ENCODE peak calls at places on chromosomes 12 and 14, in eight cellular contexts. L, P, R, Q, T, G, O and I are unnamed samples.

GRCh38 chr12:49105504-49106120 is 5.0 kb downstream of the LMBR1L start:
- DNase-seq in P (no peak), R (no peak), G (no peak), L (no peak), T (no peak), O (no peak), Q (no peak), I (no peak)

GRCh38 chr14:52455291-52456088 is 96.8 kb downstream of the TXNDC16 start:
- DNase-seq in P (no peak), T (no peak), R (no peak), L (no peak), G (no peak), O (no peak), Q (peak; percentile 87), I (no peak)

GRCh38 chr12:91249059-91250055 is 66.7 kb upstream of the DCN start:
- DNase-seq in R (no peak), Q (no peak), T (no peak), L (no peak), P (no peak), O (no peak), G (no peak), I (no peak)

GRCh38 chr12:109710747-109711595 is 2.7 kb upstream of the FAM222A start:
- DNase-seq in T (no peak), Q (peak; percentile 58), O (no peak), R (no peak), P (no peak), L (no peak), G (no peak), I (peak; percentile 34)

GRCh38 chr12:53122961-53123468 is 19.7 kb downstream of the SOAT2 start:
- DNase-seq in L (no peak), Q (peak; percentile 35), R (no peak), T (no peak), O (no peak), P (no peak), G (no peak), I (no peak)

GRCh38 chr12:108335349-108336119 is 3.6 kb downstream of the CMKLR1 start:
- DNase-seq in Q (no peak), P (no peak), G (no peak), O (no peak), L (no peak), T (no peak), R (no peak), I (no peak)

GRCh38 chr12:123344086-123344485 is 20.6 kb downstream of the SBNO1 start:
- DNase-seq in P (no peak), R (no peak), T (no peak), O (no peak), Q (no peak), L (no peak), G (no peak), I (no peak)

GRCh38 chr14:73372529-73372928 is 85.8 kb downstream of the NUMB start:
- DNase-seq in R (no peak), Q (no peak), L (no peak), O (no peak), T (no peak), G (no peak), P (no peak), I (no peak)

GRCh38 chr14:95482967-95483842 is 33.2 kb downstream of the SYNE3 start:
- DNase-seq in G (no peak), Q (peak; percentile 97), R (no peak), P (peak; percentile 64), T (peak; percentile 86), L (no peak), O (no peak), I (no peak)

GRCh38 chr12:34401659-34402227 is 379.4 kb downstream of the ALG10 start:
- DNase-seq in O (no peak), T (no peak), R (no peak), Q (no peak), L (peak; percentile 10), P (peak; percentile 38), G (peak; percentile 38), I (no peak)

GRCh38 chr12:132163911-132164288 is 19.6 kb downstream of the NOC4L start:
- DNase-seq in P (no peak), T (no peak), O (no peak), L (no peak), G (no peak), R (no peak), Q (no peak), I (no peak)

GRCh38 chr14:65462411-65462810 is 49.9 kb downstream of the FUT8 start:
- DNase-seq in O (no peak), Q (peak; percentile 60), G (no peak), P (no peak), R (no peak), L (no peak), T (peak; percentile 81), I (no peak)

GRCh38 chr14:75340921-75341320 is 62.3 kb downstream of the FOS start:
- DNase-seq in O (no peak), G (no peak), T (no peak), R (no peak), P (peak; percentile 83), L (peak; percentile 56), Q (no peak), I (no peak)

GRCh38 chr12:13181375-13182070 is 15.0 kb upstream of the EMP1 start:
- DNase-seq in G (no peak), T (no peak), Q (no peak), P (no peak), O (no peak), L (no peak), R (no peak), I (no peak)

GRCh38 chr14:40053396-40053795 is 621.2 kb upstream of the FBXO33 start:
- DNase-seq in P (no peak), O (no peak), T (no peak), L (no peak), G (no peak), R (no peak), Q (no peak), I (no peak)
- TF ChIP-seq CTCF in P (no peak), O (no peak), T (no peak), L (no peak), G (no peak), R (no peak), Q (no peak), I (no peak)

GRCh38 chr12:18549598-18549997 is 188.2 kb downstream of the PLCZ1 start:
- DNase-seq in Q (no peak), L (no peak), O (no peak), T (no peak), R (no peak), P (no peak), G (no peak), I (no peak)
- TF ChIP-seq CTCF in Q (no peak), L (no peak), O (no peak), T (peak; percentile 32), R (no peak), P (no peak), G (no peak), I (peak; percentile 44)

DNA sequence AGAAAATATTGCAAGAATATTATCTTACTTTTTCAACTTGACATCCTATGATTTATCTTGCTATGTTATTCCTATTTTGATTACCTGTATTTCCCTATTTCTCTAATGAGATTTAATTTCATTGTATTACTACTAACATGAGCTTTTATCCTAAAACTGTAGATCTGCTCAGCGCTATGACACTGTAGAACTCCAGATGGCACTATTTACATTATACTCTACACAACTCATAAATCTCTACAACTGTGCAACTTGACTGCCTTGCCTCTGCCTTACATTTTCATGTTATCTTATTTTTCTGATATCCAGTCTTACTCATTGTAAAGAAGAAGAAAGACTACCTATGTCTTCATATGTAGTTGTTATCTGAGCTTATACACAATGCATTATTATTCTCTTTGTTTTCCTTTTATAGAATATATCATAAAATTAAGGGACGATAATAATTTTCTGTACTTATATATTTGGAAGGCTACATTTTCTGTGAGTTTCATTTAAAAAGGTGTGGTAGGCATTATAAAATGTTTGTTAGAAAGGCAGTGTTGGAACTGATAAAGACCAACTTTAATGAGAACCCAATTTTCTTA is 24.1 kb downstream of the NUP37 start:
- DNase-seq in G (no peak), P (no peak), L (no peak), O (no peak), R (no peak), Q (peak; percentile 61), T (peak; percentile 16), I (no peak)
- TF ChIP-seq CTCF in G (no peak), P (peak; percentile 24), L (peak; percentile 40), O (peak; percentile 45), R (peak; percentile 47), Q (peak; percentile 57), T (peak; percentile 54), I (peak; percentile 71)

GRCh38 chr12:26831959-26832816 is 806 bp downstream of the ITPR2 start:
- DNase-seq in P (peak; percentile 76), R (peak; percentile 80), O (peak; percentile 54), L (peak; percentile 66), T (peak; percentile 29), Q (peak; percentile 80), G (peak; percentile 82), I (peak; percentile 40)

GRCh38 chr12:26830783-26831601 is 2.0 kb downstream of the ITPR2 start:
- DNase-seq in G (no peak), O (no peak), P (no peak), Q (no peak), L (no peak), R (no peak), T (no peak), I (no peak)

GRCh38 chr12:26830358-26830757 is 2.6 kb downstream of the ITPR2 start:
- DNase-seq in O (no peak), Q (no peak), L (no peak), T (no peak), P (no peak), R (no peak), G (no peak), I (no peak)

GRCh38 chr12:26833692-26834168 is 736 bp upstream of the ITPR2 start:
- DNase-seq in R (peak; percentile 65), P (peak; percentile 75), L (peak; percentile 46), T (no peak), Q (peak; percentile 13), O (peak; percentile 35), G (peak; percentile 75), I (peak; percentile 13)

DNA sequence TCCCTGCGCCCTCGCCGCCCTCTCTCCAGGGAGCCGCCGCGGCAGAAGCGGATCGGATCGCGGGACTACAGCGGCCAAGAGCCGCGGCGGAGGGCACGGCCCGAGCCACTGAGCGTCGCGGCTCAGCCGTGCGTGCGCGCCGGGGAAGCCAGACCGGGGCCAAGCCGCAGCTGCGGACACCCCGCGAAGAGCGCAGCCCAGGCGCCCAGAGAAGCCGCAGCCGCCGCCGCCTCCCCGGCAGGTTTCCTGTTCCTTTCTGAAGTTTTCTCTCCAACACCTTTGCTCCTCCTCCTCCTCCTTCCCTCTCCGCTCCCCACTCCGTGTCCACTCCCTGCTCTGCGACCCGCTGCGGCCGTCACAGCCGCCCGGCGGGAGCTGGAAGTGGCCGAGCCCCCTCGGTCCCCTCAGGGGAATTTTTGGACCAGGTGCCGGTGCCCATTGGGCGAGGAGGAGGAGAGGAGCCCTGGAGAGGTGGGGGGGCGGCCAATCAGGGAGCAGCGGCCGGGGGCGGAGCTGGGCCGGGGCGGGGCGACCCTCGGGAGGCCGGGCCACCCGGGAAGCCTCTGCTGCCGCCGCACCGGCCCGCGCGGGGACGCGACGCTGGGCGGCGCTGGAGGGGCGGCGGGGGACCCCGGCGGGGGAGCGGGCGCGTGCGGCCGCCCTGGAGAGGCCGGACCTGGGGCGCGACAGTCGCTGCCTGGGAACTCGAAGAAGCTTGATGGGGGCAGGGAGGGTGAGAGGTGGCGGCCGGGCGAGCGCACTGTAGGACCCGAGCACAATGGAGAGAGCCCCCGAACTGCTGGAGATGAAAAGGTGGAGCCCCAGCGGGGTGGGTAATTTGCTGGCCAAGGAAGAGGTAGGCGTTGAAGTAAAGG is at the start of gene ITPR2:
- DNase-seq in Q (peak; percentile 78), R (peak; percentile 94), T (peak; percentile 52), L (peak; percentile 96), P (peak; percentile 96), G (peak; percentile 95), O (peak; percentile 92), I (peak; percentile 86)
- TF ChIP-seq CTCF in Q (peak; percentile 46), R (peak; percentile 56), T (no peak), L (peak; percentile 25), P (peak; percentile 28), G (no peak), O (peak; percentile 12), I (peak; percentile 58)